ENCODE peak calls at places on chromosome 4, in ten cellular contexts. S, M, U, L, O, J, A, I, Y and T are unnamed samples. For H3K36me3 and H3K4me1, the result is how much of the 10 kb centered on the place peaks cover.

GRCh38 chr4:93103042-93103441 is 725.5 kb upstream of the ATOH1 start:
- DNase-seq in L (no peak), A (no peak), I (no peak), J (no peak), O (no peak), Y (no peak), U (no peak), S (no peak), M (no peak), T (no peak)

GRCh38 chr4:68872442-68873217 is 56.8 kb downstream of the UGT2B10 start:
- DNase-seq in O (no peak), Y (no peak), J (no peak), I (no peak), U (no peak), S (no peak), M (no peak), L (no peak), A (no peak), T (no peak)

GRCh38 chr4:110586137-110586850 is 36.6 kb downstream of the PITX2 start:
- DNase-seq in A (peak), S (no peak), I (no peak), L (no peak), J (no peak), Y (no peak), U (no peak), M (peak), O (no peak), T (no peak)

GRCh38 chr4:38268837-38269236 is 308.6 kb downstream of the PTTG2 start:
- DNase-seq in I (no peak), O (no peak), Y (no peak), A (no peak), M (no peak), L (no peak), J (no peak), U (no peak), S (no peak), T (no peak)

GRCh38 chr4:104577405-104577804 is 82.7 kb upstream of the CXXC4 start:
- DNase-seq in O (no peak), A (no peak), M (no peak), J (no peak), U (no peak), L (no peak), Y (no peak), S (no peak), I (no peak), T (no peak)

GRCh38 chr4:71882113-71882512 is 98.2 kb upstream of the GC start:
- DNase-seq in M (no peak), U (no peak), Y (no peak), S (no peak), J (no peak), L (no peak), I (no peak), O (no peak), A (no peak), T (no peak)

GRCh38 chr4:122119739-122120138 is 32.4 kb upstream of the BLTP1 start:
- DNase-seq in J (no peak), O (no peak), U (no peak), S (peak), A (no peak), M (peak), I (no peak), Y (no peak), L (no peak), T (no peak)

GRCh38 chr4:147822128-147822527 is 90.2 kb downstream of the ARHGAP10 start:
- DNase-seq in A (peak), M (peak), O (no peak), L (no peak), U (no peak), Y (peak), J (no peak), I (peak), S (no peak), T (peak)

GRCh38 chr4:55947912-55948725 is 626 bp upstream of the CEP135 start:
- DNase-seq in A (peak), I (no peak), O (no peak), M (peak), S (no peak), Y (no peak), L (no peak), U (peak), J (peak), T (no peak)

GRCh38 chr4:11914406-11914805 is 485.7 kb upstream of the HS3ST1 start:
- DNase-seq in Y (no peak), A (peak), M (no peak), J (no peak), O (no peak), L (no peak), S (no peak), U (no peak), I (no peak), T (no peak)

GRCh38 chr4:24070117-24070516 is 180.3 kb upstream of the PPARGC1A start:
- DNase-seq in U (no peak), I (no peak), Y (no peak), S (no peak), A (peak), J (no peak), M (peak), L (no peak), O (no peak), T (no peak)

GRCh38 chr4:24071612-24072372 is 181.9 kb upstream of the PPARGC1A start:
- DNase-seq in I (no peak), O (no peak), M (no peak), J (no peak), L (no peak), A (no peak), S (no peak), U (no peak), Y (no peak), T (no peak)

GRCh38 chr4:24076811-24077210 is 187.0 kb upstream of the PPARGC1A start:
- DNase-seq in L (no peak), A (no peak), S (no peak), I (no peak), J (no peak), M (no peak), O (no peak), Y (no peak), U (no peak), T (no peak)

GRCh38 chr4:24078347-24078962 is 188.6 kb upstream of the PPARGC1A start:
- DNase-seq in J (no peak), S (no peak), A (no peak), U (no peak), I (no peak), M (no peak), O (no peak), L (no peak), Y (no peak), T (no peak)

GRCh38 chr4:24073948-24074347 is 184.1 kb upstream of the PPARGC1A start:
- DNase-seq in O (no peak), M (no peak), A (no peak), S (no peak), I (no peak), U (no peak), J (no peak), Y (no peak), L (no peak), T (no peak)
- H3K36me3 ChIP-seq in O (under half), M (under half), A (under half), S (under half), I (under half), U (under half), J (under half), Y (under half), L (under half), T (under half)

GRCh38 chr4:575281-576141 is 584 bp downstream of the TMEM271 start:
- DNase-seq in S (peak), J (no peak), L (no peak), A (peak), U (no peak), M (peak), O (no peak), I (peak), Y (no peak), T (no peak)

GRCh38 chr4:577499-578450 is 1.7 kb upstream of the TMEM271 start:
- DNase-seq in Y (no peak), I (no peak), S (peak), A (peak), M (no peak), U (no peak), O (no peak), L (peak), J (no peak), T (no peak)

GRCh38 chr4:576991-577498 is 950 bp upstream of the TMEM271 start:
- DNase-seq in Y (no peak), U (no peak), M (no peak), O (no peak), J (no peak), A (no peak), L (no peak), S (no peak), I (no peak), T (no peak)

GRCh38 chr4:574346-575161 is 1.5 kb downstream of the TMEM271 start:
- DNase-seq in J (no peak), O (no peak), I (no peak), S (peak), L (no peak), A (no peak), U (no peak), M (no peak), Y (no peak), T (no peak)

GRCh38 chr4:576245-576821 is at the start of gene TMEM271:
- DNase-seq in A (no peak), U (no peak), O (no peak), L (no peak), Y (no peak), I (no peak), J (no peak), S (peak), M (no peak), T (no peak)
- H3K4me3 ChIP-seq in A (no peak), U (no peak), O (no peak), L (no peak), Y (no peak), I (no peak), J (no peak), S (no peak), M (no peak), T (no peak)

GRCh38 chr4:159199827-159200226 is 96.9 kb downstream of the RAPGEF2 start:
- DNase-seq in L (no peak), I (no peak), A (no peak), J (no peak), U (no peak), Y (no peak), S (no peak), M (no peak), O (no peak), T (no peak)
- H3K4me1 ChIP-seq in L (under half), I (half or more), A (under half), J (under half), U (under half), Y (under half), S (under half), M (under half), O (under half), T (under half)

GRCh38 chr4:87370071-87370470 is 20.9 kb downstream of the HSD17B11 start:
- DNase-seq in J (no peak), M (no peak), L (no peak), S (no peak), A (no peak), I (no peak), Y (no peak), U (no peak), O (no peak), T (no peak)
- H3K36me3 ChIP-seq in J (half or more), M (under half), L (under half), S (under half), A (under half), I (half or more), Y (half or more), U (half or more), O (under half), T (half or more)

GRCh38 chr4:119209077-119209476 is 3.4 kb upstream of the USP53 start:
- DNase-seq in S (no peak), I (no peak), O (no peak), U (no peak), A (peak), M (peak), L (no peak), Y (no peak), J (peak), T (no peak)
- H3K4me3 ChIP-seq in S (no peak), I (no peak), O (no peak), U (no peak), A (no peak), M (no peak), L (no peak), Y (no peak), J (no peak), T (no peak)

GRCh38 chr4:24559032-24559821 is 25.1 kb downstream of the DHX15 start:
- DNase-seq in A (peak), J (no peak), Y (no peak), M (peak), S (no peak), U (no peak), I (no peak), L (no peak), O (no peak), T (no peak)

GRCh38 chr4:24561438-24562139 is 22.8 kb downstream of the DHX15 start:
- DNase-seq in S (no peak), M (no peak), A (no peak), J (no peak), O (no peak), U (no peak), L (no peak), Y (no peak), I (no peak), T (no peak)

GRCh38 chr4:24557036-24558022 is 27.0 kb downstream of the DHX15 start:
- DNase-seq in O (no peak), L (no peak), I (no peak), M (peak), S (no peak), A (peak), Y (no peak), U (no peak), J (no peak), T (no peak)

GRCh38 chr4:24560770-24561415 is 23.5 kb downstream of the DHX15 start:
- DNase-seq in I (no peak), S (no peak), U (no peak), J (no peak), Y (no peak), A (peak), O (no peak), M (peak), L (no peak), T (no peak)

DNA sequence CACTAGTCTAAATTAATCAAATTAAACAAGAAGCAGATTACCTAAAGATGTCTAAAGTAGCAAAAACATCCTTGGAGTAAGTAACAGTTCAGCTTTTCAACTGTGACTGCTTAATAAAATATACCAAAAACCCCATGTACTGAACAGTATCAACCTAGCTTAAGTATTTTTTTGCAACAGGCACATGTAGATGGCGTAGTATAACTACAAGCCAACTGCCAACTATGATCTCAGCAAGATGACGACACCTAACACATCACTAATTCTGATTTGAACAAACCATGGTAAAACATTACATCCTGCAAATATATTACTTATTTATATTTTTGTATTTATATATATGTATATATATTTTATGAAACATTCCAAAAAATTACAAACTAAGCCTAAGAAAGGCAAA is 24.5 kb downstream of the DHX15 start:
- DNase-seq in I (no peak), O (no peak), S (no peak), M (peak), U (no peak), L (no peak), Y (no peak), J (no peak), A (peak), T (no peak)
- H3K4me1 ChIP-seq in I (under half), O (under half), S (under half), M (under half), U (half or more), L (under half), Y (under half), J (under half), A (under half), T (under half)

DNA sequence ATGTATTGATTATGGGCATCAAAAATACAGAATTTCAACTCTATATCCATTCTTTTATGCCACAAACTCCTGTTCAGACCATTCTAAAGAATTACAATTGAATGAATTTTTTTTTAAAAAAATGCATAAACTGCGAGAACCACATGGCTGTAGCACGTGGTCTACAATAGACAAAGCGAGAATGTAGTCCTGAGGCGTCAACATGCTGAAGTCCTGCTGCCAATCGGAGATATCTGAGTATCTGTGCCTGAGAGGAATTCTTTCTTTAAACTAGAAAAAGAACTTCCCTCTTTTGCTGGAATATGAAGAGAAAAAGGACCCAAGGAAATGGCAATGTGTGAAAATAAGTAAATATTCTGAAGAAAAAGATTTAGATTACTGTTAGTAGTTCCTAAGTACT is 105.7 kb downstream of the CDS1 start:
- DNase-seq in M (no peak), A (no peak), I (no peak), U (no peak), Y (no peak), J (no peak), O (no peak), S (no peak), L (no peak), T (no peak)
- H3K36me3 ChIP-seq in M (under half), A (under half), I (half or more), U (under half), Y (half or more), J (under half), O (under half), S (under half), L (under half), T (under half)

GRCh38 chr4:139018501-139018900 is 2.9 kb downstream of the NOCT start:
- DNase-seq in Y (no peak), J (no peak), S (no peak), O (no peak), L (no peak), I (no peak), A (peak), M (peak), U (no peak), T (no peak)
- H3K4me3 ChIP-seq in Y (no peak), J (peak), S (no peak), O (no peak), L (no peak), I (no peak), A (peak), M (no peak), U (no peak), T (peak)